ENCODE peak calls at places on chromosomes 13 and 19, in five cellular contexts. W is spleen, R is pancreas, D is left ventricle myocardium inferior, G is breast epithelium. P is an unnamed sample.
A peak's percentile ranks its signal among the peaks of the same experiment; 100 is the strongest.

GRCh38 chr19:11221082-11221598 is 18.3 kb upstream of the ANGPTL8 start:
- DNase-seq in W (no peak), R (no peak), D (no peak), G (no peak), P (no peak)

GRCh38 chr19:53102701-53103140 is 501 bp downstream of the ZNF160 start:
- DNase-seq in W (peak; percentile 86), R (peak; percentile 32), D (peak; percentile 40), G (no peak), P (peak; percentile 77)

GRCh38 chr19:58385313-58386165 is 1.5 kb upstream of the RPS5 start:
- DNase-seq in W (peak; percentile 78), R (no peak), D (no peak), G (no peak), P (no peak)

GRCh38 chr13:100382787-100383186 is 205.8 kb downstream of the GGACT start:
- DNase-seq in W (no peak), R (no peak), D (no peak), G (no peak), P (no peak)

GRCh38 chr13:38391341-38391740 is 41.7 kb downstream of the UFM1 start:
- DNase-seq in W (no peak), R (no peak), D (no peak), G (no peak), P (no peak)

GRCh38 chr19:36169084-36169760 is 17.0 kb upstream of the COX7A1 start:
- DNase-seq in W (no peak), R (no peak), D (no peak), G (no peak), P (no peak)

GRCh38 chr13:28558567-28558966 is 63.6 kb upstream of the FLT1 start:
- DNase-seq in W (no peak), R (no peak), D (peak; percentile 24), G (no peak), P (peak; percentile 79)

GRCh38 chr13:30464496-30465351 is 1.0 kb downstream of the HMGB1 start:
- DNase-seq in W (peak; percentile 94), R (peak; percentile 80), D (peak; percentile 78), G (peak; percentile 65), P (peak; percentile 93)

GRCh38 chr19:13834308-13834790 is 39.1 kb downstream of the ZSWIM4 start:
- DNase-seq in W (no peak), R (peak; percentile 19), D (no peak), G (no peak), P (peak; percentile 37)

GRCh38 chr19:13838071-13838942 is 38.6 kb upstream of the NANOS3 start:
- DNase-seq in W (no peak), R (no peak), D (no peak), G (no peak), P (no peak)

GRCh38 chr19:13838943-13839192 is 38.1 kb upstream of the NANOS3 start:
- DNase-seq in W (no peak), R (no peak), D (no peak), G (no peak), P (peak; percentile 97)

GRCh38 chr19:13833330-13834265 is 38.4 kb downstream of the ZSWIM4 start:
- DNase-seq in W (peak; percentile 95), R (peak; percentile 92), D (peak; percentile 96), G (peak; percentile 99), P (peak; percentile 99)

GRCh38 chr19:13835791-13836723 is 40.8 kb downstream of the ZSWIM4 start:
- DNase-seq in W (peak; percentile 93), R (peak; percentile 24), D (peak; percentile 62), G (no peak), P (peak; percentile 81)
- H3K36me3 ChIP-seq in W (peaks cover 26% of the 10 kb centered on the region), R (peaks cover 11% of the 10 kb centered on the region), D (peaks cover 28% of the 10 kb centered on the region), G (no peaks in the 10 kb centered on the region), P (peaks cover 4% of the 10 kb centered on the region)

DNA sequence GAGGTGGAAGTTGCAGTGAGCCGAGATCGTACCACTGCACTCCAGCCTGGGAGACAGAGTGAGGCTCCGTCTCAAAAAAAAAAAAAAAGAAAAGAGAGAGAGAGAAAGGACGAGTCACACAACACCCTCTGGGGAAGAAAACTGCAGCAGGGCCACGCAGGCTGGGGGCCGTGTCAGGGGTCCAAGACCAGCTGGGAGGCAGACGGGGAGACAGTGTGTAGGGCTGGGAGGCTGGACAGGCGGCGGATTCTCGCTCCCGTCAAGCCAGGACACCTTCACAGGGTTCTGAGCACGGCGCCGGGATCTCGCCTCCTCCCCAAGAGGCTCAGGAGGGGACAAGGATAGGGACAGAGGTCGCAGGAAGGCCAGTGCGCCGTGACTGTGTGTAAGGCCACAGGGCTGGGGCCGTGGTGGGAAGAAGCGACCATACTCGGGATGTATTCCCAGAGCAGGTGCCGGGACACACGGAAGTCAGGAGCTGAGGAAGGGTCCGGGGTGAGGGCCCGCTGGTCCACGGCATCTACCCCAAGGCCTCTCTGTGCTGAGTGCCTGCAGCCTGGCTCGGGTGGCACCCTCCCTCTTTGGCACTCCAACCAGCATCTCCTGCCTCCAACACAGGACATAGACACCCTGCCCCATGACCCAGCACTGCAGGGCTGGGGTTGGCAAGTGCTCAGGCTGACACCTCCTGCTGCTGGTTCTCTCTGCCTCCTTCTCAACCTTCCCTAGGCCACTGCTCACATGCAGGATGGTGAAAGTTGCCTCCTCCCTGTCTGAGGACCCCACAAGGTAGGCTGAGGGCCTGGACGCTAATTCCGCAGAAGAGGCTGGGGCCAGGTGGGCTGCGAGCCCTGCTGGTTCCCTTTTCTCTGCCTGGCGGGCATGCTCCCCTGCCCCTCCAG is 21.2 kb downstream of the ZNF787 start:
- DNase-seq in W (peak; percentile 66), R (no peak), D (no peak), G (no peak), P (no peak)
- H3K36me3 ChIP-seq in W (peaks cover 78% of the 10 kb centered on the region), R (peaks cover 12% of the 10 kb centered on the region), D (peaks cover 25% of the 10 kb centered on the region), G (no peaks in the 10 kb centered on the region), P (peaks cover 11% of the 10 kb centered on the region)

GRCh38 chr19:4452230-4452990 is 5.2 kb downstream of the UBXN6 start:
- DNase-seq in W (no peak), R (no peak), D (no peak), G (no peak), P (no peak)
- H3K36me3 ChIP-seq in W (peaks cover 78% of the 10 kb centered on the region), R (peaks cover 40% of the 10 kb centered on the region), D (peaks cover 70% of the 10 kb centered on the region), G (peaks cover 9% of the 10 kb centered on the region), P (peaks cover 21% of the 10 kb centered on the region)

DNA sequence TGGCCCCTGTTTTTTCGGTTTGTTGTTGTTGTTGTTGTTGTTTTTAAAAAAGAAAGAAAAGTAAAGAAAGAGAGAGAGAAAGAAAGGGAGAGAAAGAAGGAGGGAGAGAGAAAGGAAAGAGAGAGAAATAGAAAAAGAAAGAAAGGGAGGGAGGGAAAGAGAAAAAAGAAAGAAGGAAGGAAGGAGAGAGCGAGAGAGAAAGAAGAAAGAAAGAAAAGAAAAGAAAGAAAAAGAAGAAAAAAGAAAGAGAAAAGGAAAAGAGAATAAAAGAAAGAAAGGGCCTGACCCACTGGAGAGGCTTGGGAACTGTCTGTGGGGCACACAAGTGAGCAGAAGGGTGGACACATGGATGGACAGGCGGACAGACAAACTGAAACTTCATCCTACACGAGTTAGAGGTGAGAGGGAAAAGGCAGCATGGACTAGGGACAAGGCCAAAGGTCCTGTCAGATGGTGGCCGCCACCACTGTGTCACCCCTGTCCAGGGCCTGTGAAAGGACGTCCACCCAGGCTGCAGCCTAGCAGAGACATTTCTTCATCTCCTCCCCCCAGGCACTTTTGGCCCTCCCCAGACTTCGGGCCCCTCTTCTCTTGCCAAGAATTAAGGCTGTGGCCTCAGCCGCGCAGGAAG is 9.2 kb upstream of the BCAM start:
- DNase-seq in W (no peak), R (no peak), D (no peak), G (no peak), P (no peak)
- H3K36me3 ChIP-seq in W (no peaks in the 10 kb centered on the region), R (no peaks in the 10 kb centered on the region), D (no peaks in the 10 kb centered on the region), G (no peaks in the 10 kb centered on the region), P (no peaks in the 10 kb centered on the region)

GRCh38 chr13:27442071-27442647 is 8.2 kb downstream of the MTIF3 start:
- DNase-seq in W (no peak), R (no peak), D (no peak), G (no peak), P (no peak)

GRCh38 chr13:27432612-27433210 is 8.3 kb downstream of the GTF3A start:
- DNase-seq in W (no peak), R (no peak), D (no peak), G (no peak), P (no peak)

GRCh38 chr13:27432180-27432579 is 7.8 kb downstream of the GTF3A start:
- DNase-seq in W (no peak), R (no peak), D (no peak), G (no peak), P (no peak)

GRCh38 chr13:27440408-27440807 is 10.0 kb downstream of the MTIF3 start:
- DNase-seq in W (no peak), R (no peak), D (no peak), G (no peak), P (no peak)

DNA sequence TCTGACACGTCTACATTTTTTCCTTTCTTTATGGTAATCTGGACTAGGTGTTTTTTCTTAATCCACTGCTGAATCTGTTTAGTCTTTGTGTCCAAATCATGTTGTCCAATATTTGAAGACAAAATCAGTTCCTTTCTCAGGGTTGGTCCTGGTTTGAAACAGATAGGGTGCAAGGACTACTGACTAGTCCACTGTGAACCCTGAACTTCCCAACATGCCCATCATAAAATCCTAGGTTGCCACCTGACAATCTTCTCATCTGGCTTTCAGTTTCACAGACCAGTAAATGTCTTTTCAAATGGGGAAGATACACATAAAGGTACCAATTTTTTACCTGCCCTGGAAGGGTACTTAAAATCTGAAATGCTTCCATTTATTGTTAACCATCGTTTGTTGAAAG is 12.7 kb downstream of the GTF3A start:
- DNase-seq in W (no peak), R (no peak), D (no peak), G (no peak), P (no peak)
- H3K36me3 ChIP-seq in W (peaks cover 92% of the 10 kb centered on the region), R (peaks cover 65% of the 10 kb centered on the region), D (peaks cover 85% of the 10 kb centered on the region), G (peaks cover 10% of the 10 kb centered on the region), P (peaks cover 51% of the 10 kb centered on the region)

GRCh38 chr13:113078895-113079720 is 26.5 kb upstream of the F7 start:
- DNase-seq in W (peak; percentile 54), R (no peak), D (no peak), G (no peak), P (peak; percentile 65)
- H3K36me3 ChIP-seq in W (peaks cover 35% of the 10 kb centered on the region), R (peaks cover 29% of the 10 kb centered on the region), D (peaks cover 68% of the 10 kb centered on the region), G (no peaks in the 10 kb centered on the region), P (peaks cover 8% of the 10 kb centered on the region)

DNA sequence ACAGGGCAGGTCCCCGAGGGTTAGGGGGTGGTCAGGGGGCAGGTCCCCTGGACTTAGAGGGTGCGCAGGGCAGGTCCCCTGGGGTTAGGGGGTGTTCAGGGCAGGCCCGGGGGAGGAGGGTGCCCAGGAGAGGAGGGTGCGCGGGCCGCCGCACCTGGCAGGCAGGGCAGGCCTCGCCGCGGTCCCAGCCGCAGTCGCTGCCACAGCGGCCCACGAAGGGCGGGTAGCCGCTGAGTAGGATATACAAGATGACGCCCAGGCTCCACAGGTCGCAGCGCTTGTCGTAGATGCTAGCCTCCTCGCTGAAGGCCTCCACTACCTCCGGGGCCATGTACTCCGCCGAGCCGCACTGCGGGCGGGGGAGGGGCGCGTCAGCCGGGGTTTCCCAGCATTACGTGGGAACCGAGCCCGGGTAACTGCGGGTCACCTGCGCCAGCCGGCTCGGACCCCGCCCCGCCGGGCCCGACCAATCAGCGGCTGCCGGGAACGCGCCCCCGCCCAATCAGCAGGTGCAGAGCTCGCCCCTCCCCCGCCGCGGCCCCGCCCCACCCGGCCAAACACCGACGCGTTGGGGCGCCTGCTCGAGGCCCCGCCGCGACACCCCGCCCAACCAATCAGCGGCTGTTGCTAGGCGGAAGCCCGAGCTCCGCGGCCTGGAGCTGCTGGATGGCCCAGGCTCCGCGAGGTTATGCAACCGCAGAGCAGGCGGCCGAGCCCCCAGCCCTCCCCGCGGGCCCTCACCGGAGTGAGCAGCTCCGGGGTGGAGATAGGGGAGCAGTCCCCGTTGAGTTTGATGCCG is 9.2 kb downstream of the MKNK2 start:
- DNase-seq in W (peak; percentile 100), R (peak; percentile 98), D (peak; percentile 98), G (peak; percentile 99), P (peak; percentile 100)
- H3K36me3 ChIP-seq in W (peaks cover 95% of the 10 kb centered on the region), R (peaks cover 35% of the 10 kb centered on the region), D (peaks cover 77% of the 10 kb centered on the region), G (no peaks in the 10 kb centered on the region), P (peaks cover 51% of the 10 kb centered on the region)

P was measured in kidney.